ENCODE peak calls at places on chromosome 20, in nine cellular contexts. One of them, this sample, is unnamed.

GRCh38 chr20:5211803-5212714 is 85.3 kb downstream of the CDS2 start:
- DNase-seq in activated T-helper 1 cell treated with anti-CD3 and anti-CD28 coated beads, Interleukin-2, amount 50 U/mL, for 16 hours: no peak
- DNase-seq in HFF-Myc: no peak
- DNase-seq in amniotic stem cell: no peak
- DNase-seq in naive thymus-derived CD4-positive, alpha-beta T cell: no peak
- DNase-seq in CD4-positive, alpha-beta T cell: no peak
- DNase-seq in colonic mucosa: no peak
- DNase-seq in activated CD4-positive, alpha-beta T cell treated with anti-CD3 and anti-CD28 coated beads for 48 hours: no peak
- DNase-seq in GM19239: no peak
- DNase-seq in this sample: no peak

GRCh38 chr20:18614244-18614643 is 26.4 kb downstream of the DTD1 start:
- DNase-seq in activated CD4-positive, alpha-beta T cell treated with anti-CD3 and anti-CD28 coated beads for 48 hours: no peak
- DNase-seq in naive thymus-derived CD4-positive, alpha-beta T cell: no peak
- DNase-seq in CD4-positive, alpha-beta T cell: no peak
- DNase-seq in activated T-helper 1 cell treated with anti-CD3 and anti-CD28 coated beads, Interleukin-2, amount 50 U/mL, for 16 hours: no peak
- DNase-seq in amniotic stem cell: no peak
- DNase-seq in GM19239: no peak
- DNase-seq in colonic mucosa: no peak
- DNase-seq in HFF-Myc: no peak
- DNase-seq in this sample: no peak

GRCh38 chr20:60057866-60058807 is 99.9 kb downstream of the CDH26 start:
- DNase-seq in amniotic stem cell: no peak
- DNase-seq in GM19239: peak
- DNase-seq in colonic mucosa: no peak
- DNase-seq in HFF-Myc: no peak
- DNase-seq in naive thymus-derived CD4-positive, alpha-beta T cell: peak
- DNase-seq in CD4-positive, alpha-beta T cell: no peak
- DNase-seq in activated T-helper 1 cell treated with anti-CD3 and anti-CD28 coated beads, Interleukin-2, amount 50 U/mL, for 16 hours: no peak
- DNase-seq in activated CD4-positive, alpha-beta T cell treated with anti-CD3 and anti-CD28 coated beads for 48 hours: peak
- DNase-seq in this sample: no peak

GRCh38 chr20:18984238-18985200 is 170.9 kb downstream of the SCP2D1 start:
- DNase-seq in colonic mucosa: no peak
- DNase-seq in HFF-Myc: no peak
- DNase-seq in activated T-helper 1 cell treated with anti-CD3 and anti-CD28 coated beads, Interleukin-2, amount 50 U/mL, for 16 hours: no peak
- DNase-seq in amniotic stem cell: no peak
- DNase-seq in naive thymus-derived CD4-positive, alpha-beta T cell: no peak
- DNase-seq in GM19239: no peak
- DNase-seq in CD4-positive, alpha-beta T cell: no peak
- DNase-seq in activated CD4-positive, alpha-beta T cell treated with anti-CD3 and anti-CD28 coated beads for 48 hours: no peak
- DNase-seq in this sample: no peak

GRCh38 chr20:38141154-38141888 is 23.7 kb downstream of the TGM2 start:
- DNase-seq in amniotic stem cell: no peak
- DNase-seq in HFF-Myc: no peak
- DNase-seq in activated CD4-positive, alpha-beta T cell treated with anti-CD3 and anti-CD28 coated beads for 48 hours: no peak
- DNase-seq in colonic mucosa: no peak
- DNase-seq in CD4-positive, alpha-beta T cell: no peak
- DNase-seq in activated T-helper 1 cell treated with anti-CD3 and anti-CD28 coated beads, Interleukin-2, amount 50 U/mL, for 16 hours: no peak
- DNase-seq in GM19239: no peak
- DNase-seq in naive thymus-derived CD4-positive, alpha-beta T cell: no peak
- DNase-seq in this sample: no peak

GRCh38 chr20:44073675-44074071 is 113.3 kb downstream of the JPH2 start:
- DNase-seq in GM19239: no peak
- DNase-seq in colonic mucosa: no peak
- DNase-seq in CD4-positive, alpha-beta T cell: no peak
- DNase-seq in HFF-Myc: no peak
- DNase-seq in activated CD4-positive, alpha-beta T cell treated with anti-CD3 and anti-CD28 coated beads for 48 hours: no peak
- DNase-seq in amniotic stem cell: no peak
- DNase-seq in activated T-helper 1 cell treated with anti-CD3 and anti-CD28 coated beads, Interleukin-2, amount 50 U/mL, for 16 hours: no peak
- DNase-seq in naive thymus-derived CD4-positive, alpha-beta T cell: no peak
- DNase-seq in this sample: no peak

GRCh38 chr20:41234546-41234945 is 83.0 kb downstream of the ZHX3 start:
- DNase-seq in HFF-Myc: no peak
- DNase-seq in naive thymus-derived CD4-positive, alpha-beta T cell: no peak
- DNase-seq in activated CD4-positive, alpha-beta T cell treated with anti-CD3 and anti-CD28 coated beads for 48 hours: no peak
- DNase-seq in amniotic stem cell: no peak
- DNase-seq in CD4-positive, alpha-beta T cell: no peak
- DNase-seq in colonic mucosa: no peak
- DNase-seq in GM19239: no peak
- DNase-seq in activated T-helper 1 cell treated with anti-CD3 and anti-CD28 coated beads, Interleukin-2, amount 50 U/mL, for 16 hours: no peak
- DNase-seq in this sample: no peak

GRCh38 chr20:37007898-37008649 is 56.6 kb upstream of the SAMHD1 start:
- DNase-seq in HFF-Myc: no peak
- DNase-seq in CD4-positive, alpha-beta T cell: peak
- DNase-seq in naive thymus-derived CD4-positive, alpha-beta T cell: peak
- DNase-seq in activated CD4-positive, alpha-beta T cell treated with anti-CD3 and anti-CD28 coated beads for 48 hours: no peak
- DNase-seq in activated T-helper 1 cell treated with anti-CD3 and anti-CD28 coated beads, Interleukin-2, amount 50 U/mL, for 16 hours: no peak
- DNase-seq in colonic mucosa: no peak
- DNase-seq in GM19239: no peak
- DNase-seq in amniotic stem cell: no peak
- DNase-seq in this sample: no peak

GRCh38 chr20:32522775-32523612 is 62.1 kb downstream of the NOL4L start:
- DNase-seq in amniotic stem cell: no peak
- DNase-seq in CD4-positive, alpha-beta T cell: no peak
- DNase-seq in activated T-helper 1 cell treated with anti-CD3 and anti-CD28 coated beads, Interleukin-2, amount 50 U/mL, for 16 hours: no peak
- DNase-seq in GM19239: no peak
- DNase-seq in HFF-Myc: no peak
- DNase-seq in activated CD4-positive, alpha-beta T cell treated with anti-CD3 and anti-CD28 coated beads for 48 hours: no peak
- DNase-seq in colonic mucosa: no peak
- DNase-seq in naive thymus-derived CD4-positive, alpha-beta T cell: no peak
- DNase-seq in this sample: no peak

GRCh38 chr20:1205802-1206201 is 2.5 kb downstream of the C20orf202 start:
- DNase-seq in GM19239: no peak
- DNase-seq in naive thymus-derived CD4-positive, alpha-beta T cell: no peak
- DNase-seq in activated T-helper 1 cell treated with anti-CD3 and anti-CD28 coated beads, Interleukin-2, amount 50 U/mL, for 16 hours: no peak
- DNase-seq in colonic mucosa: no peak
- DNase-seq in amniotic stem cell: no peak
- DNase-seq in CD4-positive, alpha-beta T cell: no peak
- DNase-seq in activated CD4-positive, alpha-beta T cell treated with anti-CD3 and anti-CD28 coated beads for 48 hours: no peak
- DNase-seq in HFF-Myc: no peak
- DNase-seq in this sample: no peak

GRCh38 chr20:1263853-1264252 is 2.2 kb upstream of the SNPH start:
- DNase-seq in naive thymus-derived CD4-positive, alpha-beta T cell: no peak
- DNase-seq in HFF-Myc: no peak
- DNase-seq in colonic mucosa: no peak
- DNase-seq in activated T-helper 1 cell treated with anti-CD3 and anti-CD28 coated beads, Interleukin-2, amount 50 U/mL, for 16 hours: no peak
- DNase-seq in GM19239: no peak
- DNase-seq in CD4-positive, alpha-beta T cell: no peak
- DNase-seq in amniotic stem cell: no peak
- DNase-seq in activated CD4-positive, alpha-beta T cell treated with anti-CD3 and anti-CD28 coated beads for 48 hours: no peak
- DNase-seq in this sample: no peak

GRCh38 chr20:25066386-25066785 is 8.4 kb upstream of the ACSS1 start:
- DNase-seq in activated T-helper 1 cell treated with anti-CD3 and anti-CD28 coated beads, Interleukin-2, amount 50 U/mL, for 16 hours: no peak
- DNase-seq in HFF-Myc: no peak
- DNase-seq in colonic mucosa: no peak
- DNase-seq in activated CD4-positive, alpha-beta T cell treated with anti-CD3 and anti-CD28 coated beads for 48 hours: no peak
- DNase-seq in GM19239: no peak
- DNase-seq in CD4-positive, alpha-beta T cell: no peak
- DNase-seq in naive thymus-derived CD4-positive, alpha-beta T cell: no peak
- DNase-seq in amniotic stem cell: no peak
- DNase-seq in this sample: no peak

GRCh38 chr20:46011631-46012482 is 3.1 kb downstream of the MMP9 start:
- DNase-seq in CD4-positive, alpha-beta T cell: no peak
- DNase-seq in naive thymus-derived CD4-positive, alpha-beta T cell: no peak
- DNase-seq in colonic mucosa: peak
- DNase-seq in HFF-Myc: peak
- DNase-seq in activated CD4-positive, alpha-beta T cell treated with anti-CD3 and anti-CD28 coated beads for 48 hours: peak
- DNase-seq in GM19239: no peak
- DNase-seq in activated T-helper 1 cell treated with anti-CD3 and anti-CD28 coated beads, Interleukin-2, amount 50 U/mL, for 16 hours: no peak
- DNase-seq in amniotic stem cell: no peak
- DNase-seq in this sample: no peak

GRCh38 chr20:35120012-35120701 is 27.0 kb downstream of the EDEM2 start:
- DNase-seq in amniotic stem cell: no peak
- DNase-seq in activated T-helper 1 cell treated with anti-CD3 and anti-CD28 coated beads, Interleukin-2, amount 50 U/mL, for 16 hours: no peak
- DNase-seq in colonic mucosa: no peak
- DNase-seq in naive thymus-derived CD4-positive, alpha-beta T cell: no peak
- DNase-seq in CD4-positive, alpha-beta T cell: no peak
- DNase-seq in HFF-Myc: no peak
- DNase-seq in GM19239: no peak
- DNase-seq in activated CD4-positive, alpha-beta T cell treated with anti-CD3 and anti-CD28 coated beads for 48 hours: peak
- DNase-seq in this sample: peak

GRCh38 chr20:23024701-23025100 is 10.4 kb upstream of the SSTR4 start:
- DNase-seq in GM19239: no peak
- DNase-seq in HFF-Myc: no peak
- DNase-seq in CD4-positive, alpha-beta T cell: no peak
- DNase-seq in naive thymus-derived CD4-positive, alpha-beta T cell: no peak
- DNase-seq in activated T-helper 1 cell treated with anti-CD3 and anti-CD28 coated beads, Interleukin-2, amount 50 U/mL, for 16 hours: no peak
- DNase-seq in activated CD4-positive, alpha-beta T cell treated with anti-CD3 and anti-CD28 coated beads for 48 hours: no peak
- DNase-seq in colonic mucosa: no peak
- DNase-seq in amniotic stem cell: no peak
- DNase-seq in this sample: no peak

GRCh38 chr20:54323227-54323734 is 115.4 kb downstream of the PFDN4 start:
- DNase-seq in activated CD4-positive, alpha-beta T cell treated with anti-CD3 and anti-CD28 coated beads for 48 hours: no peak
- DNase-seq in HFF-Myc: no peak
- DNase-seq in naive thymus-derived CD4-positive, alpha-beta T cell: no peak
- DNase-seq in GM19239: no peak
- DNase-seq in colonic mucosa: no peak
- DNase-seq in amniotic stem cell: no peak
- DNase-seq in CD4-positive, alpha-beta T cell: no peak
- DNase-seq in activated T-helper 1 cell treated with anti-CD3 and anti-CD28 coated beads, Interleukin-2, amount 50 U/mL, for 16 hours: no peak
- DNase-seq in this sample: no peak

GRCh38 chr20:44734938-44735337 is 10.7 kb upstream of the KCNK15 start:
- DNase-seq in activated T-helper 1 cell treated with anti-CD3 and anti-CD28 coated beads, Interleukin-2, amount 50 U/mL, for 16 hours: no peak
- DNase-seq in colonic mucosa: no peak
- DNase-seq in CD4-positive, alpha-beta T cell: no peak
- DNase-seq in activated CD4-positive, alpha-beta T cell treated with anti-CD3 and anti-CD28 coated beads for 48 hours: no peak
- DNase-seq in naive thymus-derived CD4-positive, alpha-beta T cell: no peak
- DNase-seq in GM19239: no peak
- DNase-seq in amniotic stem cell: peak
- DNase-seq in HFF-Myc: no peak
- DNase-seq in this sample: no peak

GRCh38 chr20:45095753-45096371 is 5.1 kb downstream of the KCNS1 start:
- DNase-seq in activated T-helper 1 cell treated with anti-CD3 and anti-CD28 coated beads, Interleukin-2, amount 50 U/mL, for 16 hours: peak
- DNase-seq in amniotic stem cell: peak
- DNase-seq in CD4-positive, alpha-beta T cell: peak
- DNase-seq in GM19239: peak
- DNase-seq in HFF-Myc: peak
- DNase-seq in colonic mucosa: peak
- DNase-seq in naive thymus-derived CD4-positive, alpha-beta T cell: peak
- DNase-seq in activated CD4-positive, alpha-beta T cell treated with anti-CD3 and anti-CD28 coated beads for 48 hours: peak
- DNase-seq in this sample: no peak

GRCh38 chr20:49602370-49603208 is 34.7 kb upstream of the PTGIS start:
- DNase-seq in HFF-Myc: no peak
- DNase-seq in colonic mucosa: no peak
- DNase-seq in CD4-positive, alpha-beta T cell: no peak
- DNase-seq in activated CD4-positive, alpha-beta T cell treated with anti-CD3 and anti-CD28 coated beads for 48 hours: no peak
- DNase-seq in GM19239: no peak
- DNase-seq in amniotic stem cell: no peak
- DNase-seq in naive thymus-derived CD4-positive, alpha-beta T cell: no peak
- DNase-seq in activated T-helper 1 cell treated with anti-CD3 and anti-CD28 coated beads, Interleukin-2, amount 50 U/mL, for 16 hours: no peak
- DNase-seq in this sample: no peak

GRCh38 chr20:49581482-49581881 is 13.5 kb upstream of the PTGIS start:
- DNase-seq in activated CD4-positive, alpha-beta T cell treated with anti-CD3 and anti-CD28 coated beads for 48 hours: no peak
- DNase-seq in GM19239: no peak
- DNase-seq in activated T-helper 1 cell treated with anti-CD3 and anti-CD28 coated beads, Interleukin-2, amount 50 U/mL, for 16 hours: no peak
- DNase-seq in colonic mucosa: no peak
- DNase-seq in HFF-Myc: no peak
- DNase-seq in naive thymus-derived CD4-positive, alpha-beta T cell: no peak
- DNase-seq in CD4-positive, alpha-beta T cell: no peak
- DNase-seq in amniotic stem cell: no peak
- DNase-seq in this sample: no peak

GRCh38 chr20:51800132-51800721 is 2.1 kb downstream of the SALL4 start:
- DNase-seq in HFF-Myc: no peak
- DNase-seq in amniotic stem cell: no peak
- DNase-seq in CD4-positive, alpha-beta T cell: peak
- DNase-seq in activated T-helper 1 cell treated with anti-CD3 and anti-CD28 coated beads, Interleukin-2, amount 50 U/mL, for 16 hours: peak
- DNase-seq in colonic mucosa: peak
- DNase-seq in activated CD4-positive, alpha-beta T cell treated with anti-CD3 and anti-CD28 coated beads for 48 hours: peak
- DNase-seq in GM19239: peak
- DNase-seq in naive thymus-derived CD4-positive, alpha-beta T cell: no peak
- DNase-seq in this sample: no peak

GRCh38 chr20:22502731-22503191 is 81.6 kb downstream of the FOXA2 start:
- DNase-seq in activated T-helper 1 cell treated with anti-CD3 and anti-CD28 coated beads, Interleukin-2, amount 50 U/mL, for 16 hours: no peak
- DNase-seq in amniotic stem cell: no peak
- DNase-seq in activated CD4-positive, alpha-beta T cell treated with anti-CD3 and anti-CD28 coated beads for 48 hours: no peak
- DNase-seq in GM19239: no peak
- DNase-seq in HFF-Myc: no peak
- DNase-seq in CD4-positive, alpha-beta T cell: no peak
- DNase-seq in colonic mucosa: peak
- DNase-seq in naive thymus-derived CD4-positive, alpha-beta T cell: no peak
- DNase-seq in this sample: no peak

GRCh38 chr20:62241501-62241900 is 3.2 kb downstream of the OSBPL2 start:
- DNase-seq in amniotic stem cell: no peak
- DNase-seq in naive thymus-derived CD4-positive, alpha-beta T cell: no peak
- DNase-seq in colonic mucosa: peak
- DNase-seq in CD4-positive, alpha-beta T cell: no peak
- DNase-seq in GM19239: no peak
- DNase-seq in HFF-Myc: no peak
- DNase-seq in activated T-helper 1 cell treated with anti-CD3 and anti-CD28 coated beads, Interleukin-2, amount 50 U/mL, for 16 hours: no peak
- DNase-seq in activated CD4-positive, alpha-beta T cell treated with anti-CD3 and anti-CD28 coated beads for 48 hours: no peak
- DNase-seq in this sample: no peak

GRCh38 chr20:53608456-53609413 is 15.1 kb upstream of the ZNF217 start:
- DNase-seq in activated CD4-positive, alpha-beta T cell treated with anti-CD3 and anti-CD28 coated beads for 48 hours: peak
- DNase-seq in GM19239: no peak
- DNase-seq in colonic mucosa: peak
- DNase-seq in CD4-positive, alpha-beta T cell: no peak
- DNase-seq in amniotic stem cell: no peak
- DNase-seq in HFF-Myc: no peak
- DNase-seq in naive thymus-derived CD4-positive, alpha-beta T cell: no peak
- DNase-seq in activated T-helper 1 cell treated with anti-CD3 and anti-CD28 coated beads, Interleukin-2, amount 50 U/mL, for 16 hours: no peak
- DNase-seq in this sample: no peak

GRCh38 chr20:21546355-21546754 is 32.5 kb upstream of the NKX2-2 start:
- DNase-seq in HFF-Myc: no peak
- DNase-seq in CD4-positive, alpha-beta T cell: no peak
- DNase-seq in GM19239: no peak
- DNase-seq in colonic mucosa: no peak
- DNase-seq in naive thymus-derived CD4-positive, alpha-beta T cell: no peak
- DNase-seq in activated CD4-positive, alpha-beta T cell treated with anti-CD3 and anti-CD28 coated beads for 48 hours: no peak
- DNase-seq in activated T-helper 1 cell treated with anti-CD3 and anti-CD28 coated beads, Interleukin-2, amount 50 U/mL, for 16 hours: no peak
- DNase-seq in amniotic stem cell: no peak
- DNase-seq in this sample: no peak

GRCh38 chr20:58888521-58889333 is 36.2 kb downstream of the GNAS start:
- DNase-seq in amniotic stem cell: peak
- DNase-seq in activated T-helper 1 cell treated with anti-CD3 and anti-CD28 coated beads, Interleukin-2, amount 50 U/mL, for 16 hours: peak
- DNase-seq in HFF-Myc: no peak
- DNase-seq in colonic mucosa: peak
- DNase-seq in CD4-positive, alpha-beta T cell: peak
- DNase-seq in naive thymus-derived CD4-positive, alpha-beta T cell: peak
- DNase-seq in activated CD4-positive, alpha-beta T cell treated with anti-CD3 and anti-CD28 coated beads for 48 hours: peak
- DNase-seq in GM19239: peak
- DNase-seq in this sample: peak

GRCh38 chr20:36856196-36856595 is 19.7 kb upstream of the TLDC2 start:
- DNase-seq in amniotic stem cell: peak
- DNase-seq in activated CD4-positive, alpha-beta T cell treated with anti-CD3 and anti-CD28 coated beads for 48 hours: no peak
- DNase-seq in CD4-positive, alpha-beta T cell: no peak
- DNase-seq in colonic mucosa: no peak
- DNase-seq in GM19239: no peak
- DNase-seq in naive thymus-derived CD4-positive, alpha-beta T cell: no peak
- DNase-seq in activated T-helper 1 cell treated with anti-CD3 and anti-CD28 coated beads, Interleukin-2, amount 50 U/mL, for 16 hours: no peak
- DNase-seq in HFF-Myc: no peak
- DNase-seq in this sample: no peak

GRCh38 chr20:62289898-62290297 is 12.9 kb upstream of the ADRM1 start:
- DNase-seq in HFF-Myc: no peak
- DNase-seq in GM19239: no peak
- DNase-seq in colonic mucosa: no peak
- DNase-seq in activated CD4-positive, alpha-beta T cell treated with anti-CD3 and anti-CD28 coated beads for 48 hours: no peak
- DNase-seq in naive thymus-derived CD4-positive, alpha-beta T cell: no peak
- DNase-seq in amniotic stem cell: no peak
- DNase-seq in CD4-positive, alpha-beta T cell: no peak
- DNase-seq in activated T-helper 1 cell treated with anti-CD3 and anti-CD28 coated beads, Interleukin-2, amount 50 U/mL, for 16 hours: no peak
- DNase-seq in this sample: no peak

GRCh38 chr20:44209691-44210421 is 715 bp downstream of the OSER1 start:
- DNase-seq in naive thymus-derived CD4-positive, alpha-beta T cell: no peak
- DNase-seq in activated T-helper 1 cell treated with anti-CD3 and anti-CD28 coated beads, Interleukin-2, amount 50 U/mL, for 16 hours: no peak
- DNase-seq in colonic mucosa: peak
- DNase-seq in activated CD4-positive, alpha-beta T cell treated with anti-CD3 and anti-CD28 coated beads for 48 hours: peak
- DNase-seq in HFF-Myc: no peak
- DNase-seq in CD4-positive, alpha-beta T cell: no peak
- DNase-seq in GM19239: no peak
- DNase-seq in amniotic stem cell: no peak
- DNase-seq in this sample: no peak

GRCh38 chr20:41989935-41990635 is 371.9 kb upstream of the CHD6 start:
- DNase-seq in colonic mucosa: no peak
- DNase-seq in naive thymus-derived CD4-positive, alpha-beta T cell: no peak
- DNase-seq in HFF-Myc: no peak
- DNase-seq in amniotic stem cell: no peak
- DNase-seq in GM19239: no peak
- DNase-seq in activated T-helper 1 cell treated with anti-CD3 and anti-CD28 coated beads, Interleukin-2, amount 50 U/mL, for 16 hours: no peak
- DNase-seq in activated CD4-positive, alpha-beta T cell treated with anti-CD3 and anti-CD28 coated beads for 48 hours: no peak
- DNase-seq in CD4-positive, alpha-beta T cell: no peak
- DNase-seq in this sample: no peak

GRCh38 chr20:51760905-51761544 is 7.2 kb downstream of the ATP9A start:
- DNase-seq in naive thymus-derived CD4-positive, alpha-beta T cell: no peak
- DNase-seq in colonic mucosa: no peak
- DNase-seq in GM19239: no peak
- DNase-seq in HFF-Myc: peak
- DNase-seq in CD4-positive, alpha-beta T cell: no peak
- DNase-seq in activated CD4-positive, alpha-beta T cell treated with anti-CD3 and anti-CD28 coated beads for 48 hours: no peak
- DNase-seq in activated T-helper 1 cell treated with anti-CD3 and anti-CD28 coated beads, Interleukin-2, amount 50 U/mL, for 16 hours: no peak
- DNase-seq in amniotic stem cell: no peak
- DNase-seq in this sample: no peak